ENCODE peak calls at places on chromosomes 2 and 18, in five cellular contexts. N, L, M, K and E are unnamed samples.

GRCh38 chr18:25299426-25299825 is 52.5 kb downstream of the ZNF521 start:
- DNase-seq in N (no peak), L (no peak), M (no peak), K (no peak), E (no peak)

GRCh38 chr2:88739985-88740600 is 48.6 kb downstream of the RPIA start:
- DNase-seq in N (peak), L (peak), M (peak), K (peak), E (peak)

GRCh38 chr2:127910415-127910814 is 24.7 kb upstream of the AMMECR1L start:
- DNase-seq in N (no peak), L (no peak), M (no peak), K (no peak), E (no peak)

GRCh38 chr18:3015203-3015590 is 2.3 kb upstream of the LPIN2 start:
- DNase-seq in N (no peak), L (peak), M (no peak), K (no peak), E (no peak)

GRCh38 chr2:45681675-45682074 is 30.2 kb downstream of the PRKCE start:
- DNase-seq in N (no peak), L (peak), M (no peak), K (no peak), E (peak)

GRCh38 chr2:224278531-224278930 is 123.4 kb downstream of the FAM124B start:
- DNase-seq in N (no peak), L (no peak), M (no peak), K (no peak), E (no peak)

GRCh38 chr2:71562518-71562917 is 109.2 kb downstream of the DYSF start:
- DNase-seq in N (no peak), L (no peak), M (no peak), K (no peak), E (no peak)

GRCh38 chr2:455913-456312 is 168.0 kb upstream of the ALKAL2 start:
- DNase-seq in N (no peak), L (no peak), M (no peak), K (no peak), E (no peak)

GRCh38 chr2:103789716-103790085 is 1027.9 kb downstream of the TMEM182 start:
- DNase-seq in N (no peak), L (no peak), M (no peak), K (no peak), E (no peak)

GRCh38 chr2:241279828-241280227 is 35.6 kb downstream of the HDLBP start:
- DNase-seq in N (no peak), L (no peak), M (no peak), K (no peak), E (no peak)

GRCh38 chr18:58785171-58785805 is 79.4 kb upstream of the ZNF532 start:
- DNase-seq in N (no peak), L (no peak), M (no peak), K (no peak), E (no peak)

GRCh38 chr2:69980408-69980807 is 19.0 kb upstream of the ASPRV1 start:
- DNase-seq in N (no peak), L (no peak), M (no peak), K (no peak), E (no peak)

GRCh38 chr2:11752906-11753305 is 6.5 kb downstream of the LPIN1 start:
- DNase-seq in N (no peak), L (no peak), M (no peak), K (no peak), E (no peak)

GRCh38 chr2:146370821-146371220 is 1474.0 kb upstream of the ACVR2A start:
- DNase-seq in N (no peak), L (no peak), M (no peak), K (no peak), E (no peak)

GRCh38 chr2:31079665-31080064 is 58.6 kb downstream of the GALNT14 start:
- DNase-seq in N (peak), L (peak), M (no peak), K (no peak), E (no peak)

GRCh38 chr2:32825291-32825712 is 121.5 kb upstream of the LTBP1 start:
- DNase-seq in N (no peak), L (no peak), M (no peak), K (no peak), E (no peak)

GRCh38 chr2:54577035-54577434 is 120.9 kb downstream of the SPTBN1 start:
- DNase-seq in N (no peak), L (peak), M (no peak), K (no peak), E (no peak)

GRCh38 chr2:31770718-31771117 is 190.0 kb upstream of the SRD5A2 start:
- DNase-seq in N (no peak), L (no peak), M (peak), K (no peak), E (no peak)

GRCh38 chr2:6314218-6314855 is 551.4 kb downstream of the CMPK2 start:
- DNase-seq in N (no peak), L (no peak), M (no peak), K (no peak), E (no peak)

GRCh38 chr2:85759257-85759613 is 5.4 kb downstream of the ATOH8 start:
- DNase-seq in N (no peak), L (no peak), M (no peak), K (no peak), E (no peak)

GRCh38 chr18:43392168-43392567 is 114.9 kb upstream of the SYT4 start:
- DNase-seq in N (no peak), L (no peak), M (no peak), K (no peak), E (no peak)

GRCh38 chr2:168686485-168687191 is 115.8 kb upstream of the NOSTRIN start:
- DNase-seq in N (no peak), L (no peak), M (no peak), K (no peak), E (no peak)

GRCh38 chr2:217986256-217986961 is 16.4 kb downstream of the TNS1 start:
- DNase-seq in N (no peak), L (no peak), M (no peak), K (no peak), E (no peak)

GRCh38 chr18:27843783-27844415 is 333.0 kb downstream of the CDH2 start:
- DNase-seq in N (no peak), L (no peak), M (no peak), K (no peak), E (no peak)

GRCh38 chr2:20443276-20443920 is 3.5 kb upstream of the RHOB start:
- DNase-seq in N (no peak), L (peak), M (no peak), K (no peak), E (no peak)

GRCh38 chr2:219215871-219216536 is 2.8 kb downstream of the ABCB6 start:
- DNase-seq in N (no peak), L (no peak), M (no peak), K (no peak), E (no peak)

GRCh38 chr2:26637811-26638310 is 3.3 kb downstream of the CIB4 start:
- DNase-seq in N (no peak), L (no peak), M (no peak), K (no peak), E (no peak)

GRCh38 chr2:238425979-238426567 is 654 bp upstream of the ASB1 start:
- DNase-seq in N (no peak), L (peak), M (no peak), K (no peak), E (peak)

GRCh38 chr2:101828267-101829017 is 130.9 kb downstream of the MAP4K4 start:
- DNase-seq in N (no peak), L (no peak), M (no peak), K (no peak), E (no peak)

GRCh38 chr2:226115832-226116200 is 683.8 kb downstream of the IRS1 start:
- DNase-seq in N (no peak), L (no peak), M (peak), K (no peak), E (no peak)
- TF ChIP-seq SUZ12 in N (no peak), L (no peak), M (no peak), K (no peak), E (no peak)

DNA sequence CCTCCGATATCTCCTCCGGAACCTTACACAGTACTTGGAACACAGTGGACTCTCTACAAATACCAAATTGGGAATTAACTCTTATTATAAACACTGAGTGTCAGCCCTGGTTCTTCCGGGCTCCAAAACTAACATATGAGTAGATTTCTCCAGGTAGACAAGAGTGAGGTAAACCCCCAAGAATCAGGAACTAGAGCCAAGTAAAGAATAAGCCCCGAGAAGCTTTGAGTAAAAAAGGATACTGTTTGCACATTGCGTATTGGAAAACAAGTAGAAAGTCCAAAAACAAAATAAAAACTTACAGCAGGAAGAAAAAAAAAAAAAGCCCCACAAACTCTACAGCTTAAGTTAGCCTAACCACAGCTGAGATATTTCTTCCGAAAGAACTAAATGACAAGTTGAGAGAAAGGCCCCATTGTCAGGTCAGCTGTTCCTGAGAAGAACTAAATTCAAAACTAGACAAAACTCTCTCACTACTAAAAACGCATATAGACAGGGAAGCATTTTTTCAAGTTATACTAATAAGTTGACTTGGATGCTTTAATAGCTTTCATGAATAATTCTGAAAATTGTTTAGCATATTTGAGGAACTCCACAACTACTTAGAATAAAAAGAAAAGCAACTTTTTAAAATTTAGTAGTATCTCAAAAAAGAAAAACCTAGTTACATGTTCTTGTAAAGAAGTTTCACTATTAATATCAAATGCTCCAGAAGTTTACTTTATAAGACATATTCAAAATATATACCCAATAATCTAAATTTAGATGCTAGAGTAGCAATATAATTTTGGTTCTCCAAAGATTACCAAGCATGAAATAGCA is 4.3 kb upstream of the HAAO start:
- DNase-seq in N (no peak), L (no peak), M (no peak), K (peak), E (no peak)
- TF ChIP-seq SUZ12 in N (no peak), L (no peak), M (no peak), K (no peak), E (no peak)

GRCh38 chr2:231932711-231932970 is 6.4 kb upstream of the NPPC start:
- DNase-seq in N (peak), L (no peak), M (no peak), K (no peak), E (no peak)

GRCh38 chr2:231929961-231930600 is 3.9 kb upstream of the NPPC start:
- DNase-seq in N (peak), L (no peak), M (no peak), K (no peak), E (peak)

GRCh38 chr2:231931481-231931915 is 5.3 kb upstream of the NPPC start:
- DNase-seq in N (no peak), L (no peak), M (no peak), K (no peak), E (no peak)

GRCh38 chr2:231928901-231929725 is 2.9 kb upstream of the NPPC start:
- DNase-seq in N (peak), L (no peak), M (no peak), K (no peak), E (no peak)

DNA sequence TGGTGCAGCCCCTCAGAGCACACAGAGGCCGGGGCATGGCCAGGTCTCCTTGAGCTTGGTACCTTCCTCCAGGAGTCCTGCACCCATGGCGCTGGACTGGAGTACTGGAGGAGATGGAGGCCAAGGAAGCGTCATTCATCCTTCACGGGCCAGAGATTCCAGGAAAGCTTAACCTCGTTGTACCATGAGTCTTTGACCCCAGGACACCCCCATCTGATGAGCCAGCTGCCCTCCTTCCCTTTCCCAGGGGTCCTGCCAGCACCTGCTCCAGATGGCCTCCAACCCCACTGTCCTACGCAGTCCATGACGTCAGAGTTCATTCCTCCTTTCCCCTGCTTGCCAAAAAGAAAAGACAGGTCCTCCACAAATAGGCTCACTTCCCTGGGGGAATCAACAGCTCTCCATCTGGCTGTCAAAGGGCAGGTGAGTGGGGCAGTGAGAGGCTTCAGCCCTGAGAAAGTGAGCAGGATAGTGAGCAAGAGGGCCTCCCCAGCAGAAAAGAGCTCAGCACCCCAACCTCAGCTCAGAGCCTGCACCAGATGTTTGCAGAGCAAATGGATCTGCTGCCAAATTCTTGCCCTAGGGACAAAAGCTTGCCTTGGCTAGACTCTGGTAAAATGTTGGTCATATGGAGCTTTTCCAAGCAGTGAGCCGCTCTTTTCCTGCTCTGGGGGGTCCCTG is 4.5 kb upstream of the NPPC start:
- DNase-seq in N (peak), L (no peak), M (no peak), K (no peak), E (no peak)
- TF ChIP-seq SUZ12 in N (no peak), L (no peak), M (no peak), K (no peak), E (no peak)

DNA sequence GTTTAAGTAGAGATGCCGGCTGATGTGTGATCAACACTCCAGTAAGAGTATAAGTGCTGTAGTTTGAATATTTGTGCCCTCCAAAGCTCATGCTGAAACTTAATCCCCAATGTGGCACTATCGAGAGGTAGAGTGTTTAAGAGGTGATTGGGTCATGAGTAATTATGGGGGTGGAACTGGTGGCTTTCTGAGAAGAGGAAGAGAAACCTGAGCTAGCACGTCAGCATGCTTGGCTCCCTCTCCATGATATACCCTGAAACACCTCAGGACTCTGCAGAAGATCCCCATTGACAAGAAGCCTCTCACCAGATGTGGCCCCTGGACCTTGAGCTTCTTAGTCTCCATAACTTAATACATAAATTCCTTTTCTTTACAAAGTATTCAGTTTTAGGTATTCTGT is 584.8 kb downstream of the TSN start:
- DNase-seq in N (no peak), L (no peak), M (no peak), K (peak), E (no peak)
- TF ChIP-seq SUZ12 in N (no peak), L (no peak), M (no peak), K (no peak), E (no peak)